ENCODE peak calls at places on chromosomes 4 and X, in seven cellular contexts. One of them, this sample, is unnamed.

GRCh38 chrX:111445485-111445884 is 33.5 kb upstream of the DCX start:
- DNase-seq in fibroblast of lung: peak
- DNase-seq in cardiac muscle cell: peak
- DNase-seq in kidney epithelial cell: peak
- DNase-seq in heart left ventricle: no peak
- DNase-seq in WERI-Rb-1: no peak
- DNase-seq in ascending aorta: no peak
- DNase-seq in this sample: peak

GRCh38 chrX:93875621-93876282 is 201.7 kb downstream of the FAM133A start:
- DNase-seq in fibroblast of lung: no peak
- DNase-seq in cardiac muscle cell: no peak
- DNase-seq in kidney epithelial cell: no peak
- DNase-seq in heart left ventricle: no peak
- DNase-seq in WERI-Rb-1: no peak
- DNase-seq in ascending aorta: no peak
- DNase-seq in this sample: no peak

GRCh38 chr4:83644677-83645639 is 109.0 kb downstream of the GPAT3 start:
- DNase-seq in fibroblast of lung: peak
- DNase-seq in cardiac muscle cell: peak
- DNase-seq in kidney epithelial cell: peak
- DNase-seq in heart left ventricle: no peak
- DNase-seq in WERI-Rb-1: peak
- DNase-seq in ascending aorta: no peak
- DNase-seq in this sample: peak

GRCh38 chr4:156976147-156976546 is 4.5 kb upstream of the PDGFC start:
- DNase-seq in fibroblast of lung: peak
- DNase-seq in cardiac muscle cell: no peak
- DNase-seq in kidney epithelial cell: peak
- DNase-seq in heart left ventricle: no peak
- DNase-seq in WERI-Rb-1: no peak
- DNase-seq in ascending aorta: no peak
- DNase-seq in this sample: peak

GRCh38 chr4:3371038-3371437 is 70.7 kb upstream of the HGFAC start:
- DNase-seq in fibroblast of lung: peak
- DNase-seq in cardiac muscle cell: peak
- DNase-seq in kidney epithelial cell: no peak
- DNase-seq in heart left ventricle: peak
- DNase-seq in WERI-Rb-1: no peak
- DNase-seq in ascending aorta: no peak
- DNase-seq in this sample: peak

GRCh38 chr4:62484357-62484756 is 1284.2 kb downstream of the ADGRL3 start:
- DNase-seq in fibroblast of lung: no peak
- DNase-seq in cardiac muscle cell: no peak
- DNase-seq in kidney epithelial cell: no peak
- DNase-seq in heart left ventricle: no peak
- DNase-seq in WERI-Rb-1: no peak
- DNase-seq in ascending aorta: no peak
- DNase-seq in this sample: no peak

GRCh38 chr4:108058685-108059440 is 69.2 kb downstream of the HADH start:
- DNase-seq in fibroblast of lung: peak
- DNase-seq in cardiac muscle cell: no peak
- DNase-seq in kidney epithelial cell: no peak
- DNase-seq in heart left ventricle: no peak
- DNase-seq in WERI-Rb-1: peak
- DNase-seq in ascending aorta: no peak
- DNase-seq in this sample: peak

GRCh38 chr4:52957220-52957686 is 95.1 kb downstream of the RASL11B start:
- DNase-seq in fibroblast of lung: peak
- DNase-seq in cardiac muscle cell: peak
- DNase-seq in kidney epithelial cell: no peak
- DNase-seq in heart left ventricle: peak
- DNase-seq in WERI-Rb-1: no peak
- DNase-seq in ascending aorta: no peak
- DNase-seq in this sample: peak

GRCh38 chr4:6320663-6321062 is 51.0 kb downstream of the WFS1 start:
- DNase-seq in fibroblast of lung: no peak
- DNase-seq in cardiac muscle cell: no peak
- DNase-seq in kidney epithelial cell: no peak
- DNase-seq in heart left ventricle: no peak
- DNase-seq in WERI-Rb-1: no peak
- DNase-seq in ascending aorta: no peak
- DNase-seq in this sample: no peak

GRCh38 chr4:108930186-108930585 is 167.3 kb upstream of the ETNPPL start:
- DNase-seq in fibroblast of lung: no peak
- DNase-seq in cardiac muscle cell: no peak
- DNase-seq in kidney epithelial cell: no peak
- DNase-seq in heart left ventricle: no peak
- DNase-seq in WERI-Rb-1: no peak
- DNase-seq in ascending aorta: no peak
- DNase-seq in this sample: no peak

GRCh38 chrX:153460826-153461225 is 9.6 kb downstream of the HAUS7 start:
- DNase-seq in fibroblast of lung: peak
- DNase-seq in cardiac muscle cell: peak
- DNase-seq in kidney epithelial cell: no peak
- DNase-seq in heart left ventricle: peak
- DNase-seq in WERI-Rb-1: peak
- DNase-seq in ascending aorta: no peak
- DNase-seq in this sample: peak

GRCh38 chr4:3009422-3009821 is 46.1 kb downstream of the GRK4 start:
- DNase-seq in fibroblast of lung: peak
- DNase-seq in cardiac muscle cell: peak
- DNase-seq in kidney epithelial cell: no peak
- DNase-seq in heart left ventricle: no peak
- DNase-seq in WERI-Rb-1: no peak
- DNase-seq in ascending aorta: no peak
- DNase-seq in this sample: peak

GRCh38 chr4:41024556-41025491 is 189.5 kb downstream of the APBB2 start:
- DNase-seq in fibroblast of lung: peak
- DNase-seq in cardiac muscle cell: no peak
- DNase-seq in kidney epithelial cell: no peak
- DNase-seq in heart left ventricle: no peak
- DNase-seq in WERI-Rb-1: peak
- DNase-seq in ascending aorta: no peak
- DNase-seq in this sample: peak

GRCh38 chrX:16836371-16836770 is 33.8 kb downstream of the RBBP7 start:
- DNase-seq in fibroblast of lung: peak
- DNase-seq in cardiac muscle cell: peak
- DNase-seq in kidney epithelial cell: no peak
- DNase-seq in heart left ventricle: no peak
- DNase-seq in WERI-Rb-1: peak
- DNase-seq in ascending aorta: no peak
- DNase-seq in this sample: no peak

GRCh38 chr4:127586922-127587571 is 45.7 kb upstream of the INTU start:
- DNase-seq in fibroblast of lung: peak
- DNase-seq in cardiac muscle cell: peak
- DNase-seq in kidney epithelial cell: no peak
- DNase-seq in heart left ventricle: no peak
- DNase-seq in WERI-Rb-1: peak
- DNase-seq in ascending aorta: no peak
- DNase-seq in this sample: peak
- TF ChIP-seq CTCF in fibroblast of lung: peak
- TF ChIP-seq CTCF in cardiac muscle cell: peak
- TF ChIP-seq CTCF in kidney epithelial cell: peak
- TF ChIP-seq CTCF in heart left ventricle: peak
- TF ChIP-seq CTCF in WERI-Rb-1: peak
- TF ChIP-seq CTCF in ascending aorta: peak
- TF ChIP-seq CTCF in this sample: peak

DNA sequence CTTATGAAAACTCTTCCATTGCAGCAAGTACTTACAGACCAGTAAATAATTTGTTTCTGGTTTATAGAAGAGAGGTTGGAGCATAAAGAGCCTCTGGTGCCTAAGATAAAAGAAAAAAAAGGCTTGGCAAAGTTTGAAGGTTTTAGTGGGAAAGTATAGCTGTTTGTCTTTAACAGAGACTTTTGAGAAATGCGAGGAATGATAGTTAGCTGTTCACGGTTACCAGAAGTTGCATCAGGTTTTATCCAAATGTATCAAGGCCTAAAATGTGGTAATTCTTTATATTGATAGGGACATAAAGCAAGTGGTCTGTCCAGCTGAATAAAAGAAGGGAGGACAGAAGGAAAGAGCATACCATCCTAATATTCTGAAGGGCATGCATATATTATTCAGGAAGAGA is 29.3 kb downstream of the RAP1GDS1 start:
- DNase-seq in fibroblast of lung: peak
- DNase-seq in cardiac muscle cell: no peak
- DNase-seq in kidney epithelial cell: no peak
- DNase-seq in heart left ventricle: no peak
- DNase-seq in WERI-Rb-1: no peak
- DNase-seq in ascending aorta: no peak
- DNase-seq in this sample: peak
- H3K4me3 ChIP-seq in fibroblast of lung: no peak
- H3K4me3 ChIP-seq in cardiac muscle cell: no peak
- H3K4me3 ChIP-seq in kidney epithelial cell: no peak
- H3K4me3 ChIP-seq in heart left ventricle: no peak
- H3K4me3 ChIP-seq in WERI-Rb-1: no peak
- H3K4me3 ChIP-seq in ascending aorta: no peak
- H3K4me3 ChIP-seq in this sample: no peak

GRCh38 chr4:7761720-7762119 is 177.9 kb downstream of the AFAP1 start:
- DNase-seq in fibroblast of lung: peak
- DNase-seq in cardiac muscle cell: peak
- DNase-seq in kidney epithelial cell: no peak
- DNase-seq in heart left ventricle: peak
- DNase-seq in WERI-Rb-1: peak
- DNase-seq in ascending aorta: peak
- DNase-seq in this sample: peak
- TF ChIP-seq CTCF in fibroblast of lung: peak
- TF ChIP-seq CTCF in cardiac muscle cell: peak
- TF ChIP-seq CTCF in kidney epithelial cell: peak
- TF ChIP-seq CTCF in heart left ventricle: peak
- TF ChIP-seq CTCF in WERI-Rb-1: peak
- TF ChIP-seq CTCF in ascending aorta: peak
- TF ChIP-seq CTCF in this sample: peak

DNA sequence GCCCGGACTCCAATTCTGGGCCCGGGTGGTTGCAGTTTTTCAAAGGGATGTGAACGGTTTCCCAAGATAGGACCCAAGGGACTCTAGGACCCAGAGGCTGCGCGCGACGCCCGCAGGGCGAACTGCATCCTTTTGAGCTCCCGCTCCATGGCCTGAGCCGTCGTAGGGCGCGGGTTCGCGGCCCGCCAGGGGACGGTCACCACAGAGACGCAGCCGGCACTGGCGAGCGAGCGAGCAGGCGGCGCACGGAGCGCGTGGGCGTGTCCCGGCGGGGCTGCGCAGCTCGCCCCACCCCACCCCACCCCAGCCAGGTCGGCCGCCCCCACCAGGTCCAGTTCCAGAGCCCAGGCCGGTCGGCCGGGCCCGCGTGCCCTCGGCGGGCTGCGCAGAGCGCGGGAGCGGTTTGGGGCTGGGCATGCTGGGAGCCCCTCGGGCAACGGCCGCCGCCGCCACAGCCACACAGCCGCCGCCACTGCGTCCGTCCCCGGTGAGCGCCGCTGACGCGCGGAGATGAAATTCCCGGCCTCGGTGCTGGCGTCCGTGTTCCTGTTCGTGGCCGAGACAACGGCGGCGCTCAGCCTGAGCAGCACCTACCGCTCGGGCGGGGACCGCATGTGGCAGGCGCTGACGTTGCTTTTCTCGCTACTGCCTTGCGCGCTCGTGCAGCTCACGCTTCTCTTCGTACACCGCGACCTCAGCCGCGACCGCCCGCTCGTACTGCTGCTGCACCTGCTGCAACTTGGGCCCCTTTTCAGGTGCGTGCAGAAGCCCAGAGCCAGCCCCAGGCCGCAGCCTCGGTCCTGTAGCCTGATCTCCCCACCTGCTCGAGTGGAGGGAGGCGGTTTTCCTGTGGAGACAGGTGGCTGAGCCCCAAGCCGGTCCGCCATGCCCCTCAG is at the start of gene XK:
- DNase-seq in fibroblast of lung: peak
- DNase-seq in cardiac muscle cell: peak
- DNase-seq in kidney epithelial cell: no peak
- DNase-seq in heart left ventricle: peak
- DNase-seq in WERI-Rb-1: no peak
- DNase-seq in ascending aorta: no peak
- DNase-seq in this sample: peak
- H3K4me3 ChIP-seq in fibroblast of lung: peak
- H3K4me3 ChIP-seq in cardiac muscle cell: peak
- H3K4me3 ChIP-seq in kidney epithelial cell: peak
- H3K4me3 ChIP-seq in heart left ventricle: peak
- H3K4me3 ChIP-seq in WERI-Rb-1: no peak
- H3K4me3 ChIP-seq in ascending aorta: peak
- H3K4me3 ChIP-seq in this sample: peak

DNA sequence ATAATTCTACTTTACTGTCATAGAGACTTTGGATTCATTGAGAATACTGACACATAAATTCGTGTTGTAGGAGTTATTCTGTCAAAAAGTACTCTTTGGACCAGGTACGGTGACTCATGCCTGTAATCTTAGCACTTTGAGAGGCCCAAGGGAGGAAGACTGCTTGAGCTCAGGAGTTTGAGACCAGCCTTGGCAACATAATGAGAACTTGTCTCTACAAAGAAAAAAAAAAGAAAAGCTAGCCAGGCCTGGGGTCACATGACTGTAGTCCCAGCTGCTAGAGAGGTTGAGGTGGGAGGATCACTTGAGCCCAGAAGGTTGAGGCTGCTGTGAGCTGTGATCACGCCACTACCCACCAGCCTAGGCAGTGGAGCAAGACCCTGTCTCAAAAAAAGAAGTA is 54.9 kb downstream of the WDR19 start:
- DNase-seq in fibroblast of lung: no peak
- DNase-seq in cardiac muscle cell: no peak
- DNase-seq in kidney epithelial cell: no peak
- DNase-seq in heart left ventricle: no peak
- DNase-seq in WERI-Rb-1: no peak
- DNase-seq in ascending aorta: no peak
- DNase-seq in this sample: peak
- TF ChIP-seq CTCF in fibroblast of lung: no peak
- TF ChIP-seq CTCF in cardiac muscle cell: no peak
- TF ChIP-seq CTCF in kidney epithelial cell: no peak
- TF ChIP-seq CTCF in heart left ventricle: no peak
- TF ChIP-seq CTCF in WERI-Rb-1: no peak
- TF ChIP-seq CTCF in ascending aorta: no peak
- TF ChIP-seq CTCF in this sample: no peak

DNA sequence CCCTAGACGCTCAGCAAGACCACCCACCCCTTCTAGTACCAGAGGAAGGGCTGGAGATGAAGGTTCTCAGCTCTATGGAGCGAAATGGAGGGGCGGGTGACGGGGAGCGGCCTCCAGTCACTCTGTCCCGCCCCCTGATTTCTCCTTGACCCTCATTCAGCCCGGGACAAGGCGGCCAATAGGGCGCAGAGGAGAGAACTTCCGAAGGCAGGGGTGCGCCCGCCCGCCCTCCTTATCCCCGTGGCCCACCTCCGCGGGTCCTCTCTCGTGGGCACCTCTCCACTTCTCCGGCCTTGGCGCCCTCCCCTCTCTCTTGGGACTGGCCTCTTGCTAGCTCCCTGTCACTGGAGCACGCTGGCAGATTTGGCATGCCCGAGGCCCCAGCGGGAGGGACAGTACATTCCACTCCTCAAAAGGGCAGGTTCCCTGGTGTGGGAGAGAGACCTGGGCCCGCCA is 1.1 kb upstream of the SEPTIN6 start:
- DNase-seq in fibroblast of lung: no peak
- DNase-seq in cardiac muscle cell: peak
- DNase-seq in kidney epithelial cell: no peak
- DNase-seq in heart left ventricle: peak
- DNase-seq in WERI-Rb-1: no peak
- DNase-seq in ascending aorta: no peak
- DNase-seq in this sample: no peak
- H3K4me3 ChIP-seq in fibroblast of lung: no peak
- H3K4me3 ChIP-seq in cardiac muscle cell: peak
- H3K4me3 ChIP-seq in kidney epithelial cell: no peak
- H3K4me3 ChIP-seq in heart left ventricle: peak
- H3K4me3 ChIP-seq in WERI-Rb-1: no peak
- H3K4me3 ChIP-seq in ascending aorta: peak
- H3K4me3 ChIP-seq in this sample: no peak